ENCODE peak calls at places on chromosome 4, in four cellular contexts. S, Q, B and H are unnamed samples.

GRCh38 chr4:55075823-55076418 is 49.5 kb downstream of the KDR start:
- DNase-seq in S (no peak), Q (no peak), B (no peak), H (no peak)

GRCh38 chr4:85548841-85549240 is 73.9 kb downstream of the ARHGAP24 start:
- DNase-seq in S (no peak), Q (no peak), B (no peak), H (no peak)

GRCh38 chr4:37604464-37604863 is 81.7 kb downstream of the RELL1 start:
- DNase-seq in S (no peak), Q (no peak), B (no peak), H (peak)

GRCh38 chr4:111793686-111794085 is 351.6 kb upstream of the FAM241A start:
- DNase-seq in S (no peak), Q (no peak), B (no peak), H (no peak)

GRCh38 chr4:121072836-121073362 is 564 bp upstream of the NDNF start:
- DNase-seq in S (no peak), Q (no peak), B (no peak), H (no peak)

GRCh38 chr4:183961772-183962171 is 56.7 kb downstream of the STOX2 start:
- DNase-seq in S (no peak), Q (no peak), B (no peak), H (no peak)

GRCh38 chr4:3336389-3337356 is 43.9 kb downstream of the RGS12 start:
- DNase-seq in S (no peak), Q (no peak), B (no peak), H (no peak)

GRCh38 chr4:157217708-157218107 is 2.8 kb upstream of the GRIA2 start:
- DNase-seq in S (peak), Q (no peak), B (no peak), H (peak)

GRCh38 chr4:10879411-10880110 is 195.0 kb upstream of the CLNK start:
- DNase-seq in S (no peak), Q (no peak), B (no peak), H (no peak)

GRCh38 chr4:67765401-67765800 is 11.2 kb upstream of the GNRHR start:
- DNase-seq in S (no peak), Q (no peak), B (no peak), H (no peak)

GRCh38 chr4:578451-579443 is 2.7 kb upstream of the TMEM271 start:
- DNase-seq in S (no peak), Q (no peak), B (no peak), H (no peak)

GRCh38 chr4:55524844-55525571 is 21.7 kb downstream of the CLOCK start:
- DNase-seq in S (no peak), Q (no peak), B (no peak), H (no peak)

GRCh38 chr4:139672732-139673131 is 7.1 kb downstream of the MGST2 start:
- DNase-seq in S (no peak), Q (no peak), B (no peak), H (no peak)

GRCh38 chr4:150126201-150126879 is 48.1 kb downstream of the DCLK2 start:
- DNase-seq in S (no peak), Q (no peak), B (no peak), H (no peak)

GRCh38 chr4:89307185-89307445 is 485 bp downstream of the GPRIN3 start:
- DNase-seq in S (no peak), Q (no peak), B (no peak), H (no peak)

GRCh38 chr4:89308161-89308500 is 531 bp upstream of the GPRIN3 start:
- DNase-seq in S (no peak), Q (no peak), B (no peak), H (no peak)

GRCh38 chr4:89305712-89306437 is 1.7 kb downstream of the GPRIN3 start:
- DNase-seq in S (no peak), Q (no peak), B (no peak), H (no peak)

GRCh38 chr4:89306486-89307184 is 965 bp downstream of the GPRIN3 start:
- DNase-seq in S (no peak), Q (no peak), B (no peak), H (no peak)

GRCh38 chr4:89307446-89308160 is at the start of gene GPRIN3:
- DNase-seq in S (no peak), Q (no peak), B (peak), H (no peak)
- TF ChIP-seq ZNF274 in S (no peak), Q (no peak), B (no peak), H (no peak)

GRCh38 chr4:60088803-60089202 is 1111.3 kb upstream of the ADGRL3 start:
- DNase-seq in S (no peak), Q (no peak), B (no peak), H (no peak)

GRCh38 chr4:60089546-60090273 is 1110.4 kb upstream of the ADGRL3 start:
- DNase-seq in S (no peak), Q (no peak), B (no peak), H (no peak)
- H2AFZ ChIP-seq in S (no peak), Q (no peak), B (no peak), H (no peak)

GRCh38 chr4:74859163-74859562 is 64.8 kb upstream of the BTC start:
- DNase-seq in S (no peak), Q (no peak), B (no peak), H (no peak)
- TF ChIP-seq ATF3 in S (no peak), Q (no peak), B (no peak), H (no peak)

DNA sequence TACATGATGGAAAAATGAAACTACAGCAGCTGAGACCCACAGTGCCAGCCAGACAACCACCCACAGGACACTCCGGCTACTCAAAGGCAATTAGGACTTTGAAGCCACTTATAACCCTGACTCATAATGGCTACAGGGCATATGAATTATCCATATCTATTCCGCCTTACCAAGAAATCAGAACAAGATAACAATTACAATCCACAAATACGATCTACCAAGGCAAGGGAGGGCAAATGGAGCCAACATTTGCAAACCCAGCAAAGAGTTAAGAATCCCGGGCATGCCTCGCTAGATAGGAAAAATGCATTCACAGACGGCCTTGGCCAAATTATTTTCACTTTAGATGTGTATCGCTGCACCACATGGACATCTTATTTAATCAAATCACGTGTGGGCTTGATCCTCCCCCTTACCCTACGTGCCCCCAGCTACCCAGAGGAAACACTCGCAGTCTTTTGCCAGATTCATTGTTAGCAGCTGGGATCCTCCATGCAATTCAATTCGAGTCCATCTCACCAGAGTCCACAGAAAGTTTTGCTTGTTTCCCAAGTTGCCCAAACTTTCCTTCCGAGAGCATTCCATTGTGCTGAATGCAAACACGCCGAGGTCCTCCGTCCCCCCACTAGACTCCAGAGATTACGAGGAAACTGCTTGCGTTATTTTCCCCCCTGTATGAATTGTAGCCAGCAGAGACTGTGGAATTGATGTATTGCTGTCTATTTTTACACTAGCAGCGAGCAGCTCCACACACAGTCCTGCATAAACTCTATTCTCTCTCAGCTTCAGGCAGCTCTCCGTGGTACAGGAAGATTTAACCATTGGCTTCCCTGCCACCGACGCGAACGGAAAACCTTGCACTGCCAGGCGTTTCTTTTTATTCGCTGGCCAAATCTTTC is 1.2 kb downstream of the PPARGC1A start:
- DNase-seq in S (peak), Q (no peak), B (no peak), H (no peak)
- TF ChIP-seq ZNF274 in S (no peak), Q (no peak), B (no peak), H (no peak)

DNA sequence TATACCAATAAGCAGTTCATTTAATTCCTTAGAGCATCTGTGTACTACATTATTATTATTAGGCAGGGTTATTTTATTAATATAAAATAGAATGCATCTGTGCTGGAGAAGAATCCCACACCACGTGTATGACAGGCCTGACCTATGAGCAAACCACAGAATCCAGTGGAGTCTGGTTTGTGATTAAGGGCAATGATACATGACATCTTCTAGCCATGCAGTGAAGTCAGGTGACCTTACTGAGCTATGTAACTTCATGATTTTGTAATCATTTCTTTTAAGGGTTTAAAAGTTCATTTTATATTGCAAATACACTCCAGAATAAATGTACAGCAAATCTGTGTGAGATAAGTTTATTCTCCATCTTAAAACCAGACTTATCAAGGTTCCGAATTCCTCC is 1165.0 kb upstream of the TENM3 start:
- DNase-seq in S (no peak), Q (no peak), B (no peak), H (no peak)
- H2AFZ ChIP-seq in S (no peak), Q (no peak), B (no peak), H (no peak)

DNA sequence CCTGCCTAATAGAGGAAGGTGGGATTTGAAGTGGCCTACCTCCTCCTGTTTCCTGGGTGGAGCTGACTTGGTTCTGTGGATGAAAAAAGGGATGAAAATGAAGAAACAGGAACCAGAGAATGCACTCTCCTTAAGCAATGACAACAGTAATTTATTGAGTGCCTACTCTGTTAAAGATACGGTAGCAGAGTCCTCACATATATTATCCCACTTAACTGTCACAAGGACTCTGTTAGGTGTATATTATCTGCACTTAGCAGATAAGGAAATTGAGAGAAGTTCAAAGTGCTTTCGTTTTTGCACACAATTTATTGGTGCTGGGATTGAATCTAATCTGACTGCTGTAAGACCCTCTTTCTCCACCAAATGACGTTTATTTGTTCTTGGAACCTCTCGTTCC is 301.2 kb downstream of the PACRGL start:
- DNase-seq in S (no peak), Q (no peak), B (no peak), H (no peak)
- TF ChIP-seq ATF3 in S (no peak), Q (no peak), B (no peak), H (no peak)

GRCh38 chr4:161696957-161697356 is 466.8 kb downstream of the FSTL5 start:
- DNase-seq in S (no peak), Q (no peak), B (no peak), H (no peak)
- TF ChIP-seq ZNF274 in S (no peak), Q (no peak), B (no peak), H (no peak)

GRCh38 chr4:40165931-40166330 is 30.9 kb upstream of the RHOH start:
- DNase-seq in S (no peak), Q (no peak), B (no peak), H (no peak)
- H2AFZ ChIP-seq in S (no peak), Q (no peak), B (no peak), H (no peak)